ENCODE peak calls at places on chromosomes 3 and 15, in seven cellular contexts. One of them, this sample, is unnamed.

GRCh38 chr3:44712455-44713075 is at the start of gene ZNF502:
- DNase-seq in transverse colon: peak; percentile 86
- DNase-seq in CD8-positive, alpha-beta memory T cell: peak; percentile 56
- DNase-seq in tibial artery: peak; percentile 86
- DNase-seq in astrocyte: peak; percentile 86
- DNase-seq in SK-N-SH: peak; percentile 91
- DNase-seq in HFF-Myc: peak; percentile 67
- DNase-seq in this sample: peak; percentile 19

GRCh38 chr15:101014921-101015841 is 96.0 kb downstream of the LRRK1 start:
- DNase-seq in transverse colon: peak; percentile 75
- DNase-seq in CD8-positive, alpha-beta memory T cell: peak; percentile 73
- DNase-seq in tibial artery: peak; percentile 64
- DNase-seq in astrocyte: peak; percentile 32
- DNase-seq in SK-N-SH: peak; percentile 91
- DNase-seq in HFF-Myc: peak; percentile 26
- DNase-seq in this sample: no peak

GRCh38 chr3:184562875-184563568 is 1.4 kb downstream of the EPHB3 start:
- DNase-seq in transverse colon: no peak
- DNase-seq in CD8-positive, alpha-beta memory T cell: no peak
- DNase-seq in tibial artery: no peak
- DNase-seq in astrocyte: peak; percentile 20
- DNase-seq in SK-N-SH: no peak
- DNase-seq in HFF-Myc: no peak
- DNase-seq in this sample: no peak

GRCh38 chr3:192850501-192850981 is 67.1 kb downstream of the MB21D2 start:
- DNase-seq in transverse colon: peak; percentile 70
- DNase-seq in CD8-positive, alpha-beta memory T cell: no peak
- DNase-seq in tibial artery: no peak
- DNase-seq in astrocyte: peak; percentile 86
- DNase-seq in SK-N-SH: no peak
- DNase-seq in HFF-Myc: peak; percentile 25
- DNase-seq in this sample: no peak

GRCh38 chr15:77001966-77002365 is 7.0 kb downstream of the PSTPIP1 start:
- DNase-seq in transverse colon: no peak
- DNase-seq in CD8-positive, alpha-beta memory T cell: no peak
- DNase-seq in tibial artery: no peak
- DNase-seq in astrocyte: no peak
- DNase-seq in SK-N-SH: no peak
- DNase-seq in HFF-Myc: no peak
- DNase-seq in this sample: no peak

GRCh38 chr15:95604634-95605036 is 725.9 kb upstream of the NR2F2 start:
- DNase-seq in transverse colon: no peak
- DNase-seq in CD8-positive, alpha-beta memory T cell: no peak
- DNase-seq in tibial artery: no peak
- DNase-seq in astrocyte: peak; percentile 94
- DNase-seq in SK-N-SH: no peak
- DNase-seq in HFF-Myc: peak; percentile 61
- DNase-seq in this sample: no peak

GRCh38 chr3:21670386-21670785 is 80.6 kb downstream of the ZNF385D start:
- DNase-seq in transverse colon: no peak
- DNase-seq in CD8-positive, alpha-beta memory T cell: no peak
- DNase-seq in tibial artery: no peak
- DNase-seq in astrocyte: no peak
- DNase-seq in SK-N-SH: no peak
- DNase-seq in HFF-Myc: no peak
- DNase-seq in this sample: no peak

GRCh38 chr3:14879161-14879888 is 60.6 kb downstream of the FGD5 start:
- DNase-seq in transverse colon: peak; percentile 64
- DNase-seq in CD8-positive, alpha-beta memory T cell: no peak
- DNase-seq in tibial artery: no peak
- DNase-seq in astrocyte: no peak
- DNase-seq in SK-N-SH: peak; percentile 54
- DNase-seq in HFF-Myc: no peak
- DNase-seq in this sample: no peak

GRCh38 chr15:45377630-45378148 is 655 bp downstream of the GATM start:
- DNase-seq in transverse colon: peak; percentile 46
- DNase-seq in CD8-positive, alpha-beta memory T cell: no peak
- DNase-seq in tibial artery: peak; percentile 36
- DNase-seq in astrocyte: no peak
- DNase-seq in SK-N-SH: peak; percentile 63
- DNase-seq in HFF-Myc: no peak
- DNase-seq in this sample: peak; percentile 2

GRCh38 chr3:154161806-154162205 is 40.6 kb downstream of the ARHGEF26 start:
- DNase-seq in transverse colon: no peak
- DNase-seq in CD8-positive, alpha-beta memory T cell: no peak
- DNase-seq in tibial artery: no peak
- DNase-seq in astrocyte: peak; percentile 54
- DNase-seq in SK-N-SH: no peak
- DNase-seq in HFF-Myc: no peak
- DNase-seq in this sample: no peak

GRCh38 chr15:78650022-78650421 is 9.0 kb upstream of the CHRNB4 start:
- DNase-seq in transverse colon: no peak
- DNase-seq in CD8-positive, alpha-beta memory T cell: no peak
- DNase-seq in tibial artery: no peak
- DNase-seq in astrocyte: no peak
- DNase-seq in SK-N-SH: no peak
- DNase-seq in HFF-Myc: no peak
- DNase-seq in this sample: no peak

GRCh38 chr15:63354771-63355650 is 26.6 kb downstream of the CA12 start:
- DNase-seq in transverse colon: peak; percentile 79
- DNase-seq in CD8-positive, alpha-beta memory T cell: no peak
- DNase-seq in tibial artery: no peak
- DNase-seq in astrocyte: no peak
- DNase-seq in SK-N-SH: no peak
- DNase-seq in HFF-Myc: no peak
- DNase-seq in this sample: no peak

GRCh38 chr3:129560931-129561594 is 18.1 kb downstream of the H1-8 start:
- DNase-seq in transverse colon: peak; percentile 57
- DNase-seq in CD8-positive, alpha-beta memory T cell: no peak
- DNase-seq in tibial artery: peak; percentile 88
- DNase-seq in astrocyte: peak; percentile 58
- DNase-seq in SK-N-SH: peak; percentile 91
- DNase-seq in HFF-Myc: no peak
- DNase-seq in this sample: peak; percentile 59

GRCh38 chr3:129561619-129562248 is 18.8 kb downstream of the H1-8 start:
- DNase-seq in transverse colon: no peak
- DNase-seq in CD8-positive, alpha-beta memory T cell: no peak
- DNase-seq in tibial artery: no peak
- DNase-seq in astrocyte: no peak
- DNase-seq in SK-N-SH: no peak
- DNase-seq in HFF-Myc: no peak
- DNase-seq in this sample: no peak

GRCh38 chr3:129558772-129559564 is 16.0 kb downstream of the H1-8 start:
- DNase-seq in transverse colon: no peak
- DNase-seq in CD8-positive, alpha-beta memory T cell: no peak
- DNase-seq in tibial artery: no peak
- DNase-seq in astrocyte: peak; percentile 59
- DNase-seq in SK-N-SH: peak; percentile 85
- DNase-seq in HFF-Myc: peak; percentile 63
- DNase-seq in this sample: no peak

GRCh38 chr3:129559565-129560079 is 16.6 kb downstream of the H1-8 start:
- DNase-seq in transverse colon: no peak
- DNase-seq in CD8-positive, alpha-beta memory T cell: no peak
- DNase-seq in tibial artery: no peak
- DNase-seq in astrocyte: no peak
- DNase-seq in SK-N-SH: no peak
- DNase-seq in HFF-Myc: no peak
- DNase-seq in this sample: no peak

DNA sequence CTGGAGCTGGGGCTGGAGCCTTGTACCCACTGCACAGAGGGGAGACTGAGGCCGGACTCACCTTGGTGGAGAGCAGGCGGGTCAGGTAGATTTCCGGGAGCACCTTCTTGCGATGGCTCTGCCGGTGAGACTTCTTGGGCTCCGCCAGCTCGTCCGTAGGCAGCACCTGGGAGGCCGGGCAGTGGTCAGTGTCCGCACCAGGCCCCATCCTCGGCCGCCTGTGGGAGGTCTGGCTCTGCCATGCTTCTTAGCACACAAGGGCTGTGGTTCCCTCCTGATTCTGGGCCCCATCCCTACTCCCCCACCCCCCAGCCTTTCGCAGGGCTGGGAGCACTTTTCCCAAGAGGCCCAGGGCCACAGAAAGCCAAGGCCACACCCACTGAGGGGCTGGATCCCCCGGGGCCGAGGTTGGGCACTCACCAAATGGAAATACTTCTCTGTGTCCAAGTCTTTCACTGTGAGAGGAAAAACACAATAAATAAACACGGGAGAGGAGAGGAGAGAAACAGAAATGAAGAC is 17.4 kb downstream of the H1-8 start:
- DNase-seq in transverse colon: no peak
- DNase-seq in CD8-positive, alpha-beta memory T cell: no peak
- DNase-seq in tibial artery: peak; percentile 65
- DNase-seq in astrocyte: no peak
- DNase-seq in SK-N-SH: peak; percentile 73
- DNase-seq in HFF-Myc: no peak
- DNase-seq in this sample: no peak
- H3K4me3 ChIP-seq in transverse colon: no peak overlapping the region
- H3K4me3 ChIP-seq in CD8-positive, alpha-beta memory T cell: no peak overlapping the region
- H3K4me3 ChIP-seq in tibial artery: peak overlapping the region; percentile 35
- H3K4me3 ChIP-seq in astrocyte: no peak overlapping the region
- H3K4me3 ChIP-seq in SK-N-SH: peak overlapping the region; percentile 7
- H3K4me3 ChIP-seq in HFF-Myc: peak overlapping the region; percentile 74
- H3K4me3 ChIP-seq in this sample: peak overlapping the region; percentile 67

DNA sequence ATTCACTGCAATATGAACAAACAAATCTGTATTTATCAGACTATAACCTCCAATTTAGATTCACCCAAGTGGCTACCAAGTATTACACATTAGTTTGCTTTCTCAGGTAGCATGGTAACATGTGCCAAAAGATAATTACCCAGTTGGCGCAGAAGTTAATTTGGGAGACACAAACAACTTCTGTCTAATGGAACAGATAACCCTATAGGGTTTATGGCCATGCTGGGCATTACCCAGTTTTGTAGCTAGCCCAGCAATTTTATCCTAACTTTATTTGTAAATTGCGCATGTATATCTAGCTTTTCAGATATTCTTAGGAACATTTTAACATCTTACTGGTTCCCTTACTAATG is 779 bp downstream of the RPL22L1 start:
- DNase-seq in transverse colon: no peak
- DNase-seq in CD8-positive, alpha-beta memory T cell: no peak
- DNase-seq in tibial artery: no peak
- DNase-seq in astrocyte: no peak
- DNase-seq in SK-N-SH: no peak
- DNase-seq in HFF-Myc: no peak
- DNase-seq in this sample: no peak
- H3K4me3 ChIP-seq in transverse colon: peak overlapping the region; percentile 63
- H3K4me3 ChIP-seq in CD8-positive, alpha-beta memory T cell: peak overlapping the region; percentile 96
- H3K4me3 ChIP-seq in tibial artery: peak overlapping the region; percentile 70
- H3K4me3 ChIP-seq in astrocyte: peak overlapping the region; percentile 93
- H3K4me3 ChIP-seq in SK-N-SH: peak overlapping the region; percentile 73
- H3K4me3 ChIP-seq in HFF-Myc: peak overlapping the region; percentile 97
- H3K4me3 ChIP-seq in this sample: peak overlapping the region; percentile 78

GRCh38 chr3:127456471-127457093 is 134.0 kb downstream of the TPRA1 start:
- DNase-seq in transverse colon: no peak
- DNase-seq in CD8-positive, alpha-beta memory T cell: no peak
- DNase-seq in tibial artery: peak; percentile 19
- DNase-seq in astrocyte: peak; percentile 56
- DNase-seq in SK-N-SH: no peak
- DNase-seq in HFF-Myc: peak; percentile 32
- DNase-seq in this sample: no peak
- H3K4me3 ChIP-seq in transverse colon: no peak overlapping the region
- H3K4me3 ChIP-seq in CD8-positive, alpha-beta memory T cell: no peak overlapping the region
- H3K4me3 ChIP-seq in tibial artery: no peak overlapping the region
- H3K4me3 ChIP-seq in astrocyte: peak overlapping the region; percentile 40
- H3K4me3 ChIP-seq in SK-N-SH: no peak overlapping the region
- H3K4me3 ChIP-seq in HFF-Myc: peak overlapping the region; percentile 3
- H3K4me3 ChIP-seq in this sample: peak overlapping the region; percentile 51

DNA sequence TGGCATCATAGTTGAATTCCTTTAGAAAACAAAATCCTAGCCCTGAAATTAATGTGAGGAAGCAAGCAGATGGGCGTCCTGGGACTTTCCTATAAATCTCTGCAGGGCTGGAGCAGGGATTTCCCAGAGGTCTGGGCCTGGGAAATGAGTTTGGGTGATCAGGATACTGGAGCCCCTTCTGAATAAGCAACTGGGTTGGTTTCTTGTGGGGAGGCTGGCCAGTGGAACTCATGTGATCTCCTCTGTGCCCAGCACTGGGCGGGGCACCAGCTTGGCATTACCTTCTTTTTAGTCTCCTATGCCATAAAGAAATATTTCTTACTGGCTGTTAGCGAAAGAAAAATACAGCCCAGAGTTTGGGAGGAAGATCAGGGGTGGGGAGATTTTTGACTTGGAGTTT is 1.7 kb downstream of the THSD4 start:
- DNase-seq in transverse colon: peak; percentile 59
- DNase-seq in CD8-positive, alpha-beta memory T cell: no peak
- DNase-seq in tibial artery: no peak
- DNase-seq in astrocyte: no peak
- DNase-seq in SK-N-SH: no peak
- DNase-seq in HFF-Myc: no peak
- DNase-seq in this sample: no peak
- H3K4me3 ChIP-seq in transverse colon: no peak overlapping the region
- H3K4me3 ChIP-seq in CD8-positive, alpha-beta memory T cell: no peak overlapping the region
- H3K4me3 ChIP-seq in tibial artery: peak overlapping the region; percentile 66
- H3K4me3 ChIP-seq in astrocyte: peak overlapping the region; percentile 76
- H3K4me3 ChIP-seq in SK-N-SH: peak overlapping the region; percentile 87
- H3K4me3 ChIP-seq in HFF-Myc: peak overlapping the region; percentile 83
- H3K4me3 ChIP-seq in this sample: peak overlapping the region; percentile 77

GRCh38 chr3:129723558-129724324 is 117.3 kb upstream of the PLXND1 start:
- DNase-seq in transverse colon: peak; percentile 29
- DNase-seq in CD8-positive, alpha-beta memory T cell: no peak
- DNase-seq in tibial artery: peak; percentile 86
- DNase-seq in astrocyte: peak; percentile 79
- DNase-seq in SK-N-SH: no peak
- DNase-seq in HFF-Myc: peak; percentile 25
- DNase-seq in this sample: no peak
- H3K4me3 ChIP-seq in transverse colon: no peak overlapping the region
- H3K4me3 ChIP-seq in CD8-positive, alpha-beta memory T cell: no peak overlapping the region
- H3K4me3 ChIP-seq in tibial artery: no peak overlapping the region
- H3K4me3 ChIP-seq in astrocyte: no peak overlapping the region
- H3K4me3 ChIP-seq in SK-N-SH: no peak overlapping the region
- H3K4me3 ChIP-seq in HFF-Myc: no peak overlapping the region
- H3K4me3 ChIP-seq in this sample: peak overlapping the region; percentile 30

GRCh38 chr3:18415836-18416235 is 9.3 kb downstream of the SATB1 start:
- DNase-seq in transverse colon: no peak
- DNase-seq in CD8-positive, alpha-beta memory T cell: no peak
- DNase-seq in tibial artery: no peak
- DNase-seq in astrocyte: no peak
- DNase-seq in SK-N-SH: no peak
- DNase-seq in HFF-Myc: no peak
- DNase-seq in this sample: no peak
- H3K4me3 ChIP-seq in transverse colon: no peak overlapping the region
- H3K4me3 ChIP-seq in CD8-positive, alpha-beta memory T cell: no peak overlapping the region
- H3K4me3 ChIP-seq in tibial artery: no peak overlapping the region
- H3K4me3 ChIP-seq in astrocyte: no peak overlapping the region
- H3K4me3 ChIP-seq in SK-N-SH: no peak overlapping the region
- H3K4me3 ChIP-seq in HFF-Myc: no peak overlapping the region
- H3K4me3 ChIP-seq in this sample: no peak overlapping the region

This sample was measured in thoracic aorta.